ENCODE peak calls at places on chromosomes 12 and 14, in six cellular contexts. F is body of pancreas, X is testis, I is esophagus squamous epithelium, G is ovary, K is heart left ventricle. V is an unnamed sample.

GRCh38 chr12:53071591-53072551 is 7.3 kb downstream of the SPRYD3 start:
- DNase-seq in G (peak; percentile 87), K (no peak), I (no peak), F (no peak), X (peak; percentile 89), V (no peak)

GRCh38 chr14:47857646-47858045 is 182.2 kb upstream of the MDGA2 start:
- DNase-seq in I (no peak), F (no peak), G (no peak), X (no peak), K (no peak), V (no peak)

GRCh38 chr12:388547-389137 is 478 bp downstream of the KDM5A start:
- DNase-seq in X (peak; percentile 36), G (no peak), K (peak; percentile 66), I (no peak), F (peak; percentile 16), V (no peak)

GRCh38 chr12:51886021-51886710 is 1.7 kb upstream of the ANKRD33 start:
- DNase-seq in K (peak; percentile 68), G (no peak), X (peak; percentile 62), I (no peak), F (peak; percentile 61), V (peak; percentile 90)

GRCh38 chr12:70535896-70536374 is 101.3 kb downstream of the PTPRB start:
- DNase-seq in X (peak; percentile 55), K (no peak), F (peak; percentile 11), G (no peak), I (no peak), V (no peak)

GRCh38 chr14:57871487-57872080 is 5.7 kb upstream of the SLC35F4 start:
- DNase-seq in K (no peak), G (no peak), X (peak; percentile 43), F (peak; percentile 13), I (no peak), V (peak; percentile 21)

GRCh38 chr14:59997496-59997895 is 77.6 kb downstream of the LRRC9 start:
- DNase-seq in G (no peak), K (no peak), I (no peak), X (no peak), F (no peak), V (no peak)

GRCh38 chr14:52068741-52069616 is at the start of gene NID2:
- DNase-seq in G (peak; percentile 92), X (peak; percentile 84), F (peak; percentile 86), I (no peak), K (peak; percentile 92), V (no peak)

GRCh38 chr14:51523243-51523642 is 128.5 kb upstream of the FRMD6 start:
- DNase-seq in X (no peak), G (no peak), K (no peak), F (no peak), I (no peak), V (no peak)

GRCh38 chr12:9256341-9256740 is 48.1 kb upstream of the PZP start:
- DNase-seq in F (no peak), G (no peak), I (no peak), X (no peak), K (no peak), V (no peak)

GRCh38 chr14:92456215-92457017 is 57.2 kb upstream of the RIN3 start:
- DNase-seq in F (no peak), G (no peak), I (no peak), K (peak; percentile 80), X (peak; percentile 66), V (peak; percentile 71)

GRCh38 chr12:111192657-111193056 is 176.2 kb downstream of the PHETA1 start:
- DNase-seq in G (no peak), I (no peak), K (no peak), F (no peak), X (no peak), V (no peak)

GRCh38 chr12:67025543-67026114 is 243.5 kb upstream of the CAND1 start:
- DNase-seq in F (peak; percentile 20), G (peak; percentile 13), X (peak; percentile 39), K (no peak), I (no peak), V (peak; percentile 23)

GRCh38 chr12:69024413-69024812 is 91.4 kb upstream of the CPM start:
- DNase-seq in X (no peak), F (peak; percentile 78), K (no peak), I (no peak), G (peak; percentile 18), V (peak; percentile 42)

GRCh38 chr12:23707270-23707669 is 242.2 kb downstream of the SOX5 start:
- DNase-seq in I (no peak), X (no peak), G (no peak), K (no peak), F (no peak), V (no peak)

GRCh38 chr12:68446896-68447806 is 115.0 kb upstream of the MDM1 start:
- DNase-seq in K (no peak), G (no peak), I (no peak), X (no peak), F (no peak), V (no peak)

DNA sequence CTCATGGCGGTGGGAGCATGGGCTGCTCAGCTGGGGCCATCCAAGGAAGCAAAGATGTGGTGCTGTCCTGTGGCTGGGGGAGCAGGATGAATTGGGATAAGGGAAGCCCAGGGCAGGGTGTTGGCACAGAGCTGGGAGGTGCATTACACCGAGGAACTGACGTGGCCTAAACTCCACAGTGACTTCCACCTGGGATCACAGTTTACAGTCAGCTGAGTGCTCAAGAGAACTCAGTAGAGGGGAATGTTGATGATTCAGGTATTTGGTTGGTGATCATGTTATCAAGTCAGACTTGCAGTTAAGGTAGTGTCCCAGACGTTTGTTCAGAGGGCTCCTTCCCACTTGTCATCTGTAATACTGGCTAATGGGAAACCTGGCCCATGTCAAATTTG is 73.7 kb downstream of the PPP2R5C start:
- DNase-seq in X (no peak), F (no peak), G (no peak), K (no peak), I (no peak), V (no peak)
- TF ChIP-seq POLR2A in X (no peak), F (no peak), G (no peak), K (no peak), I (no peak), V (no peak)

DNA sequence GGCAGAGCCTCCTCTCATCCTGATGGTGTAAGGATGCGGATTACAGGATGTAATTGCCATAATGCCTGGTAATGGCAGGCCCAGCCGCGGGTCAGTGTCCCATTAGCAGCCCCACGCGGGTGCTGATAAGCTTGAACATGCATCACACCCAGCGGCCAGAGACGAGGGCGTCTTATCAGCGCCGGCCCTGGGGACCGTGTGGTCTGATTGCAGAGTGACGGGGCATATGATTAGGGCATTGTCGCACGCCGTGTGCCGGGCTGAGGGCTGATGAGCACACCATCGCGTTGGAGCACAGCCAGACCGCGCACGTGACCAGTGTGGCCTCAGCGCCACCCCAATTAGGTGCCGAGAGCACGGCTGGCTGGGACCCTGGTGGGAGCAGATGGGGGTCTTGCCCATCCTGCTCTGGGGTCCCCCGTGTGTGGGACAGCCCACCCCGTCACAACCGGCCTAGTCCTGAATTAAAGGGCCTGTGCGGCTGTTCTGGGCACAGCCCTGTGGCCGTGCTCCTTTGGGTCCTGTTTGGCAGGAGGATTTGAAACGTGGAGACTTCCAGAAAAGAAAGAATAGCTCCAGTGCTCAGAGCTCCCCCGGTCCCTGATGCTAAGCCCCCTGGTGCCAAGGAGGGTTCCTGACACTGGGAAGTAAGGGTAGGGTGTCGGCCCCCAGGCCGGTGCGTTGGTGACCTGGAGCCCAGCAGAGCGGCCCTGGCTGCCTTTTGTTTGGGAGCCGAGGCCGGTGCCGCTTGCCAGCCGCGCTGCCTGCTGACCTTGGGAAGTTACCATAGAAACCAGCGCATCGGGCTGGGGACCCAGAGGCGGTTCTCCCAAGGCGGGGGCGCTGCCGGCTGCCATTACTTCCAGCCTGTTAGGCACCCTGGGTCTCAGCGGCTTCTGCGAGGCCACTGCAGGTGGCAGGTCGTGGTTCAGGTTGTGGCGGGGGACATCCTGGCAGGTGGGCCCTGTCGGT is 20.7 kb downstream of the KIF26A start:
- DNase-seq in F (no peak), G (peak; percentile 79), X (peak; percentile 73), K (peak; percentile 81), I (no peak), V (no peak)
- TF ChIP-seq POLR2A in F (no peak), G (no peak), X (no peak), K (no peak), I (no peak), V (no peak)

GRCh38 chr12:95789126-95790024 is 1.2 kb downstream of the NTN4 start:
- DNase-seq in I (no peak), K (peak; percentile 70), F (peak; percentile 72), X (peak; percentile 57), G (peak; percentile 61), V (no peak)
- TF ChIP-seq POLR2A in I (no peak), K (no peak), F (peak; percentile 59), X (no peak), G (no peak), V (no peak)

GRCh38 chr12:108491256-108491655 is 23.8 kb upstream of the FICD start:
- DNase-seq in F (no peak), X (no peak), I (no peak), G (no peak), K (no peak), V (no peak)
- TF ChIP-seq POLR2A in F (no peak), X (no peak), I (no peak), G (no peak), K (no peak), V (no peak)

DNA sequence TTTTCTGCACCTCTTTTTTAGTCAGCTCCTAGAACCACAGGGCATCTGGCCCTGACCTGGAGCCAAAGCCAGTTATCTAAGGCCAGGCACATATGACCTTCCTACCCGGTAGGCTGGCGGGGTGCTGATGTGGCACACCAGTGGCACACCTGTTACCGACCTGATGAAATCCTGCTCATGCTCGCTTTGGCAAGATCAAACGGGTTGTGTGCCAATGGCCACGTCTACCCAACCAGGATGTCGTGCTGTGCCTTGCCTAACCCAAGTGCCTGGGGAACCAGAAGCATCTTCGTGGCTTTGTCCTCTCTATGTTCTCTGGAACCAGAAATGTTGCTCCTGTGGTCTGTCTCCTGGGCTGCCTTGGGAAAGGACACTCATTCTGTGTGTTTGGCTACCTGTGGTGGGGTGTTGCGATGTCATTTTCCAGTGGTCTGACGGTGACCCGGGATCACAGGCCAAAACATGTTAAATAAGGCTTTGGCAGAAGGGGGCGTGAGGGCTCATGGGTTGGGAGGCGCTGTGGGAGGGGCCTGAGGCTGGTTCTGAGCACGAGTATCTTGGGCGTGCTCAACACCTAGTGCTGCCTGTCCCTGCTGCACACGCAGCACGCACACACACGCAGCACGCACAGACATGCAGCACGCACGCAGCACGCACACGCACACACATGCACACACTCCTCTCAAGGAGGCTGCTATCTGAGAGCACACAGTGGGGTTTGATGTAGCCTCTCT is 27.9 kb downstream of the CCNK start:
- DNase-seq in G (no peak), K (peak; percentile 33), F (peak; percentile 90), I (no peak), X (no peak), V (no peak)
- TF ChIP-seq POLR2A in G (no peak), K (no peak), F (no peak), I (no peak), X (no peak), V (no peak)